ENCODE peak calls at places on chromosome 19, in five cellular contexts. One of them, this sample, is unnamed.

GRCh38 chr19:10836478-10837325 is 690 bp upstream of the TMED1 start:
- DNase-seq in activated CD8-positive, alpha-beta T cell treated with anti-CD3 and anti-CD28 coated beads, Interleukin-2, amount 10 ng/mL, durations not matched to agents 7 days and 5 days: peak
- DNase-seq in Peyer's patch: peak
- DNase-seq in fibroblast of lung: peak
- DNase-seq in neural crest cell: no peak
- DNase-seq in this sample: peak

GRCh38 chr19:6807291-6807690 is 34.8 kb downstream of the VAV1 start:
- DNase-seq in activated CD8-positive, alpha-beta T cell treated with anti-CD3 and anti-CD28 coated beads, Interleukin-2, amount 10 ng/mL, durations not matched to agents 7 days and 5 days: no peak
- DNase-seq in fibroblast of lung: no peak
- DNase-seq in neural crest cell: no peak
- DNase-seq in Peyer's patch: no peak
- DNase-seq in this sample: no peak

GRCh38 chr19:47190167-47190727 is 40.8 kb downstream of the BBC3 start:
- DNase-seq in neural crest cell: peak
- DNase-seq in fibroblast of lung: peak
- DNase-seq in Peyer's patch: peak
- DNase-seq in activated CD8-positive, alpha-beta T cell treated with anti-CD3 and anti-CD28 coated beads, Interleukin-2, amount 10 ng/mL, durations not matched to agents 7 days and 5 days: peak
- DNase-seq in this sample: peak

GRCh38 chr19:14473073-14473790 is 1.9 kb downstream of the PTGER1 start:
- DNase-seq in fibroblast of lung: no peak
- DNase-seq in activated CD8-positive, alpha-beta T cell treated with anti-CD3 and anti-CD28 coated beads, Interleukin-2, amount 10 ng/mL, durations not matched to agents 7 days and 5 days: no peak
- DNase-seq in Peyer's patch: no peak
- DNase-seq in neural crest cell: no peak
- DNase-seq in this sample: no peak

GRCh38 chr19:8618751-8619150 is 8.2 kb upstream of the ADAMTS10 start:
- DNase-seq in fibroblast of lung: no peak
- DNase-seq in neural crest cell: no peak
- DNase-seq in activated CD8-positive, alpha-beta T cell treated with anti-CD3 and anti-CD28 coated beads, Interleukin-2, amount 10 ng/mL, durations not matched to agents 7 days and 5 days: no peak
- DNase-seq in Peyer's patch: no peak
- DNase-seq in this sample: no peak

GRCh38 chr19:58513694-58514563 is 2.1 kb upstream of the SLC27A5 start:
- DNase-seq in activated CD8-positive, alpha-beta T cell treated with anti-CD3 and anti-CD28 coated beads, Interleukin-2, amount 10 ng/mL, durations not matched to agents 7 days and 5 days: peak
- DNase-seq in fibroblast of lung: peak
- DNase-seq in Peyer's patch: peak
- DNase-seq in neural crest cell: peak
- DNase-seq in this sample: peak

GRCh38 chr19:33463194-33463593 is 58.4 kb downstream of the PEPD start:
- DNase-seq in Peyer's patch: no peak
- DNase-seq in fibroblast of lung: no peak
- DNase-seq in activated CD8-positive, alpha-beta T cell treated with anti-CD3 and anti-CD28 coated beads, Interleukin-2, amount 10 ng/mL, durations not matched to agents 7 days and 5 days: no peak
- DNase-seq in neural crest cell: no peak
- DNase-seq in this sample: no peak

GRCh38 chr19:18424890-18425514 is 5.8 kb downstream of the SSBP4 start:
- DNase-seq in Peyer's patch: no peak
- DNase-seq in neural crest cell: no peak
- DNase-seq in fibroblast of lung: no peak
- DNase-seq in activated CD8-positive, alpha-beta T cell treated with anti-CD3 and anti-CD28 coated beads, Interleukin-2, amount 10 ng/mL, durations not matched to agents 7 days and 5 days: no peak
- DNase-seq in this sample: no peak

GRCh38 chr19:13160557-13160956 is 10.3 kb downstream of the IER2 start:
- DNase-seq in fibroblast of lung: peak
- DNase-seq in activated CD8-positive, alpha-beta T cell treated with anti-CD3 and anti-CD28 coated beads, Interleukin-2, amount 10 ng/mL, durations not matched to agents 7 days and 5 days: no peak
- DNase-seq in Peyer's patch: no peak
- DNase-seq in neural crest cell: no peak
- DNase-seq in this sample: no peak

GRCh38 chr19:1673645-1674292 is 21.4 kb upstream of the TCF3 start:
- DNase-seq in activated CD8-positive, alpha-beta T cell treated with anti-CD3 and anti-CD28 coated beads, Interleukin-2, amount 10 ng/mL, durations not matched to agents 7 days and 5 days: no peak
- DNase-seq in neural crest cell: no peak
- DNase-seq in Peyer's patch: peak
- DNase-seq in fibroblast of lung: no peak
- DNase-seq in this sample: no peak

GRCh38 chr19:31639306-31639705 is 290.1 kb upstream of the TSHZ3 start:
- DNase-seq in neural crest cell: no peak
- DNase-seq in activated CD8-positive, alpha-beta T cell treated with anti-CD3 and anti-CD28 coated beads, Interleukin-2, amount 10 ng/mL, durations not matched to agents 7 days and 5 days: no peak
- DNase-seq in Peyer's patch: no peak
- DNase-seq in fibroblast of lung: peak
- DNase-seq in this sample: no peak

GRCh38 chr19:48478339-48479061 is 9.3 kb downstream of the CYTH2 start:
- DNase-seq in Peyer's patch: no peak
- DNase-seq in fibroblast of lung: no peak
- DNase-seq in neural crest cell: no peak
- DNase-seq in activated CD8-positive, alpha-beta T cell treated with anti-CD3 and anti-CD28 coated beads, Interleukin-2, amount 10 ng/mL, durations not matched to agents 7 days and 5 days: no peak
- DNase-seq in this sample: no peak

GRCh38 chr19:13817615-13818371 is 22.6 kb downstream of the ZSWIM4 start:
- DNase-seq in Peyer's patch: peak
- DNase-seq in activated CD8-positive, alpha-beta T cell treated with anti-CD3 and anti-CD28 coated beads, Interleukin-2, amount 10 ng/mL, durations not matched to agents 7 days and 5 days: peak
- DNase-seq in neural crest cell: peak
- DNase-seq in fibroblast of lung: no peak
- DNase-seq in this sample: peak

GRCh38 chr19:15283141-15283885 is 49.0 kb downstream of the BRD4 start:
- DNase-seq in activated CD8-positive, alpha-beta T cell treated with anti-CD3 and anti-CD28 coated beads, Interleukin-2, amount 10 ng/mL, durations not matched to agents 7 days and 5 days: no peak
- DNase-seq in fibroblast of lung: peak
- DNase-seq in neural crest cell: no peak
- DNase-seq in Peyer's patch: no peak
- DNase-seq in this sample: no peak

GRCh38 chr19:10419646-10420443 is 493 bp upstream of the PDE4A start:
- DNase-seq in activated CD8-positive, alpha-beta T cell treated with anti-CD3 and anti-CD28 coated beads, Interleukin-2, amount 10 ng/mL, durations not matched to agents 7 days and 5 days: peak
- DNase-seq in Peyer's patch: no peak
- DNase-seq in neural crest cell: no peak
- DNase-seq in fibroblast of lung: peak
- DNase-seq in this sample: no peak

GRCh38 chr19:40689339-40690049 is 957 bp downstream of the NUMBL start:
- DNase-seq in fibroblast of lung: peak
- DNase-seq in activated CD8-positive, alpha-beta T cell treated with anti-CD3 and anti-CD28 coated beads, Interleukin-2, amount 10 ng/mL, durations not matched to agents 7 days and 5 days: peak
- DNase-seq in neural crest cell: no peak
- DNase-seq in Peyer's patch: no peak
- DNase-seq in this sample: no peak

GRCh38 chr19:47379398-47379938 is 30.4 kb downstream of the DHX34 start:
- DNase-seq in neural crest cell: no peak
- DNase-seq in Peyer's patch: no peak
- DNase-seq in fibroblast of lung: no peak
- DNase-seq in activated CD8-positive, alpha-beta T cell treated with anti-CD3 and anti-CD28 coated beads, Interleukin-2, amount 10 ng/mL, durations not matched to agents 7 days and 5 days: no peak
- DNase-seq in this sample: no peak

GRCh38 chr19:32388393-32388724 is 17.2 kb upstream of the DPY19L3 start:
- DNase-seq in activated CD8-positive, alpha-beta T cell treated with anti-CD3 and anti-CD28 coated beads, Interleukin-2, amount 10 ng/mL, durations not matched to agents 7 days and 5 days: no peak
- DNase-seq in neural crest cell: no peak
- DNase-seq in fibroblast of lung: no peak
- DNase-seq in Peyer's patch: no peak
- DNase-seq in this sample: no peak

GRCh38 chr19:989381-990081 is 5.4 kb downstream of the WDR18 start:
- DNase-seq in Peyer's patch: no peak
- DNase-seq in fibroblast of lung: no peak
- DNase-seq in neural crest cell: no peak
- DNase-seq in activated CD8-positive, alpha-beta T cell treated with anti-CD3 and anti-CD28 coated beads, Interleukin-2, amount 10 ng/mL, durations not matched to agents 7 days and 5 days: no peak
- DNase-seq in this sample: no peak

GRCh38 chr19:55044286-55044685 is 6.2 kb upstream of the GP6 start:
- DNase-seq in activated CD8-positive, alpha-beta T cell treated with anti-CD3 and anti-CD28 coated beads, Interleukin-2, amount 10 ng/mL, durations not matched to agents 7 days and 5 days: no peak
- DNase-seq in neural crest cell: no peak
- DNase-seq in fibroblast of lung: no peak
- DNase-seq in Peyer's patch: no peak
- DNase-seq in this sample: no peak

GRCh38 chr19:3986260-3987041 is 1.2 kb upstream of the EEF2 start:
- DNase-seq in neural crest cell: no peak
- DNase-seq in Peyer's patch: no peak
- DNase-seq in fibroblast of lung: peak
- DNase-seq in activated CD8-positive, alpha-beta T cell treated with anti-CD3 and anti-CD28 coated beads, Interleukin-2, amount 10 ng/mL, durations not matched to agents 7 days and 5 days: peak
- DNase-seq in this sample: peak

GRCh38 chr19:16860118-16860517 is 28.7 kb upstream of the F2RL3 start:
- DNase-seq in Peyer's patch: no peak
- DNase-seq in neural crest cell: no peak
- DNase-seq in fibroblast of lung: no peak
- DNase-seq in activated CD8-positive, alpha-beta T cell treated with anti-CD3 and anti-CD28 coated beads, Interleukin-2, amount 10 ng/mL, durations not matched to agents 7 days and 5 days: no peak
- DNase-seq in this sample: no peak

GRCh38 chr19:41563847-41564514 is 12.0 kb upstream of the CEACAM21 start:
- DNase-seq in activated CD8-positive, alpha-beta T cell treated with anti-CD3 and anti-CD28 coated beads, Interleukin-2, amount 10 ng/mL, durations not matched to agents 7 days and 5 days: peak
- DNase-seq in neural crest cell: no peak
- DNase-seq in fibroblast of lung: no peak
- DNase-seq in Peyer's patch: no peak
- DNase-seq in this sample: no peak

GRCh38 chr19:51094696-51095279 is 12.1 kb upstream of the KLK14 start:
- DNase-seq in fibroblast of lung: no peak
- DNase-seq in activated CD8-positive, alpha-beta T cell treated with anti-CD3 and anti-CD28 coated beads, Interleukin-2, amount 10 ng/mL, durations not matched to agents 7 days and 5 days: peak
- DNase-seq in neural crest cell: peak
- DNase-seq in Peyer's patch: no peak
- DNase-seq in this sample: no peak

GRCh38 chr19:49573009-49573408 is 7.3 kb downstream of the NOSIP start:
- DNase-seq in neural crest cell: no peak
- DNase-seq in fibroblast of lung: no peak
- DNase-seq in activated CD8-positive, alpha-beta T cell treated with anti-CD3 and anti-CD28 coated beads, Interleukin-2, amount 10 ng/mL, durations not matched to agents 7 days and 5 days: no peak
- DNase-seq in Peyer's patch: no peak
- DNase-seq in this sample: no peak

This sample was measured in transverse colon.